ENCODE peak calls at places on chromosomes 4 and X, in ten cellular contexts. One of them, this sample, is unnamed.
A peak's percentile ranks its signal among the peaks of the same experiment; 100 is the strongest.

GRCh38 chr4:15955670-15956069 is 7.3 kb downstream of the FGFBP2 start:
- DNase-seq in IMR-90: peak; percentile 23
- DNase-seq in effector memory CD4-positive, alpha-beta T cell: no peak
- DNase-seq in heart left ventricle: no peak
- DNase-seq in CD8-positive, alpha-beta memory T cell: no peak
- DNase-seq in left ventricle myocardium inferior: no peak
- DNase-seq in body of pancreas: no peak
- DNase-seq in breast epithelium: no peak
- DNase-seq in spleen: no peak
- DNase-seq in pancreas: no peak
- DNase-seq in this sample: no peak

GRCh38 chr4:13170131-13170530 is 314.0 kb downstream of the RAB28 start:
- DNase-seq in CD8-positive, alpha-beta memory T cell: no peak
- DNase-seq in effector memory CD4-positive, alpha-beta T cell: no peak
- DNase-seq in spleen: no peak
- DNase-seq in pancreas: no peak
- DNase-seq in body of pancreas: no peak
- DNase-seq in heart left ventricle: no peak
- DNase-seq in left ventricle myocardium inferior: no peak
- DNase-seq in IMR-90: no peak
- DNase-seq in breast epithelium: no peak
- DNase-seq in this sample: no peak

GRCh38 chr4:140603286-140603685 is 34.5 kb upstream of the UCP1 start:
- DNase-seq in CD8-positive, alpha-beta memory T cell: no peak
- DNase-seq in heart left ventricle: no peak
- DNase-seq in left ventricle myocardium inferior: no peak
- DNase-seq in body of pancreas: no peak
- DNase-seq in effector memory CD4-positive, alpha-beta T cell: no peak
- DNase-seq in breast epithelium: no peak
- DNase-seq in spleen: no peak
- DNase-seq in pancreas: no peak
- DNase-seq in IMR-90: no peak
- DNase-seq in this sample: no peak

GRCh38 chr4:786861-787300 is 39.0 kb downstream of the CPLX1 start:
- DNase-seq in spleen: peak; percentile 85
- DNase-seq in heart left ventricle: peak; percentile 76
- DNase-seq in left ventricle myocardium inferior: no peak
- DNase-seq in IMR-90: no peak
- DNase-seq in pancreas: no peak
- DNase-seq in effector memory CD4-positive, alpha-beta T cell: no peak
- DNase-seq in body of pancreas: peak; percentile 24
- DNase-seq in breast epithelium: no peak
- DNase-seq in CD8-positive, alpha-beta memory T cell: no peak
- DNase-seq in this sample: no peak

GRCh38 chrX:74924449-74925209 is 623 bp downstream of the NEXMIF start:
- DNase-seq in heart left ventricle: peak; percentile 57
- DNase-seq in left ventricle myocardium inferior: peak; percentile 15
- DNase-seq in CD8-positive, alpha-beta memory T cell: no peak
- DNase-seq in pancreas: peak; percentile 41
- DNase-seq in breast epithelium: peak; percentile 21
- DNase-seq in IMR-90: no peak
- DNase-seq in body of pancreas: peak; percentile 76
- DNase-seq in effector memory CD4-positive, alpha-beta T cell: no peak
- DNase-seq in spleen: peak; percentile 80
- DNase-seq in this sample: peak; percentile 33

GRCh38 chrX:47210661-47211425 is 7.6 kb upstream of the CDK16 start:
- DNase-seq in body of pancreas: no peak
- DNase-seq in CD8-positive, alpha-beta memory T cell: no peak
- DNase-seq in breast epithelium: no peak
- DNase-seq in left ventricle myocardium inferior: no peak
- DNase-seq in pancreas: no peak
- DNase-seq in effector memory CD4-positive, alpha-beta T cell: no peak
- DNase-seq in IMR-90: no peak
- DNase-seq in spleen: peak; percentile 58
- DNase-seq in heart left ventricle: no peak
- DNase-seq in this sample: no peak

GRCh38 chr4:121375262-121375661 is 5.6 kb downstream of the QRFPR start:
- DNase-seq in spleen: no peak
- DNase-seq in body of pancreas: no peak
- DNase-seq in heart left ventricle: no peak
- DNase-seq in breast epithelium: no peak
- DNase-seq in effector memory CD4-positive, alpha-beta T cell: no peak
- DNase-seq in left ventricle myocardium inferior: no peak
- DNase-seq in IMR-90: no peak
- DNase-seq in CD8-positive, alpha-beta memory T cell: no peak
- DNase-seq in pancreas: no peak
- DNase-seq in this sample: no peak

GRCh38 chr4:47686294-47686872 is 151.5 kb downstream of the CORIN start:
- DNase-seq in left ventricle myocardium inferior: peak; percentile 48
- DNase-seq in heart left ventricle: peak; percentile 42
- DNase-seq in IMR-90: peak; percentile 38
- DNase-seq in effector memory CD4-positive, alpha-beta T cell: peak; percentile 18
- DNase-seq in pancreas: peak; percentile 29
- DNase-seq in breast epithelium: peak; percentile 20
- DNase-seq in CD8-positive, alpha-beta memory T cell: peak; percentile 37
- DNase-seq in spleen: peak; percentile 76
- DNase-seq in body of pancreas: peak; percentile 68
- DNase-seq in this sample: peak; percentile 18

GRCh38 chr4:165874072-165874798 is 1.2 kb downstream of the TLL1 start:
- DNase-seq in spleen: no peak
- DNase-seq in body of pancreas: peak; percentile 28
- DNase-seq in breast epithelium: no peak
- DNase-seq in IMR-90: no peak
- DNase-seq in CD8-positive, alpha-beta memory T cell: no peak
- DNase-seq in effector memory CD4-positive, alpha-beta T cell: no peak
- DNase-seq in heart left ventricle: peak; percentile 39
- DNase-seq in left ventricle myocardium inferior: peak; percentile 12
- DNase-seq in pancreas: peak; percentile 19
- DNase-seq in this sample: no peak

DNA sequence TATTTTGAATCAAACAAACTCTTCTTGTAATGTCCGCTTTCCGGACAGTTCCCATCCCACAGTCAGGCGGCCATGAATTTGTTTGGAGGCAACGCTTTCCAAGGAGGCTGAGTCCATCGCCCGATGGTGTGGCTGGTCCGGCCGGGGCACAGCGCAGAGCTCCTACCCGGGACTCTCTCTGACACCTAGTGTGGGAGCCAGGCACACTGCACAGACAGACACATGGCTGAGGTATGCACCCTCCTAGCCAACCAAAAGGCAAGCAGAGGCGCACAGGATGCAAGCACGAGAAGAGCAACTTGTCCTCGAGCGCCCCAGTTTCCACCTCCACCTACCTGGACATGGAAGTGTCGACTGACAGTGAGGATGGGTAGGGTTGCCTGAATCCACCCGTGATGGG is 87.5 kb downstream of the LEF1 start:
- DNase-seq in body of pancreas: no peak
- DNase-seq in breast epithelium: no peak
- DNase-seq in spleen: no peak
- DNase-seq in IMR-90: no peak
- DNase-seq in left ventricle myocardium inferior: no peak
- DNase-seq in pancreas: no peak
- DNase-seq in heart left ventricle: no peak
- DNase-seq in CD8-positive, alpha-beta memory T cell: no peak
- DNase-seq in effector memory CD4-positive, alpha-beta T cell: no peak
- DNase-seq in this sample: no peak
- H3K4me3 ChIP-seq in body of pancreas: no peak overlapping the region
- H3K4me3 ChIP-seq in breast epithelium: no peak overlapping the region
- H3K4me3 ChIP-seq in spleen: no peak overlapping the region
- H3K4me3 ChIP-seq in IMR-90: no peak overlapping the region
- H3K4me3 ChIP-seq in left ventricle myocardium inferior: no peak overlapping the region
- H3K4me3 ChIP-seq in pancreas: no peak overlapping the region
- H3K4me3 ChIP-seq in heart left ventricle: no peak overlapping the region
- H3K4me3 ChIP-seq in CD8-positive, alpha-beta memory T cell: peak overlapping the region; percentile 24
- H3K4me3 ChIP-seq in effector memory CD4-positive, alpha-beta T cell: no peak overlapping the region
- H3K4me3 ChIP-seq in this sample: no peak overlapping the region

DNA sequence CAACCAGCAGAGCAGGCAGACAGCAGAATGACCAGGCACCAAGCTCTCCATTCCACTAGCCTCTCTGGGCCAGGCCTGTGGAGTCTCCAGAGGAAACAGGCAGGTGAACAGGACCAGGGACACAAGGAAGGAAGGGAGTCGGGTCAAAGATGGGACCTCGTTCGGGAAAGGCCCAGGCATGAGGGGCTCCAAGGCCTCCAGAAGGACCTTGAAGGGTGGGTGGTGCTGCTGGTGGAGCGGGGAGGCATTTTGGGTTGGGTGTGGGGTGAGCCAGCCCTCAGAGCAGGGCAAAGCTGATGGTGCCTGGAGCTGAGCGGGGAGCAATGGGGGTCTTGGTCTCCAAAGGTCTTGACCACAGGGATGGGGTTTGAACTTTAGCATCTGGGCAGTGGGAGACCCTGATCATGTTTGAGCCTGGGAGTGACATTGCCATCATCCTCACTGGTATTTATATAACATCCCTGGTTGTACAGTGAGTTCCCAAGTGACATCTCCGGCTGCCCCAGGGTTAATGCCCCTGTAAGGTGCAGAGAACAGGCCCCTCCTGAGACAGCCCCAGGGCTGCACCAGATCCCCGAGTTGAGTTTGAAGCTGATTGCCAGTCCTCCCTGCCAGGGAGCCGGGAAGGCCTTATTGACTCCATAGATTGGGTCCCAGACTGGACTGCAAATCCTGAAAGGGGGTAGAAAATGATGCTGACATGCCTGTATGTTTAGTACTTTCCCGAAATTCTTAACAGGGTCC is 52.7 kb downstream of the PSAPL1 start:
- DNase-seq in effector memory CD4-positive, alpha-beta T cell: no peak
- DNase-seq in pancreas: peak; percentile 10
- DNase-seq in breast epithelium: no peak
- DNase-seq in CD8-positive, alpha-beta memory T cell: no peak
- DNase-seq in heart left ventricle: peak; percentile 48
- DNase-seq in left ventricle myocardium inferior: no peak
- DNase-seq in IMR-90: no peak
- DNase-seq in body of pancreas: no peak
- DNase-seq in spleen: peak; percentile 48
- DNase-seq in this sample: no peak
- H3K27ac ChIP-seq in effector memory CD4-positive, alpha-beta T cell: no peak overlapping the region
- H3K27ac ChIP-seq in pancreas: no peak overlapping the region
- H3K27ac ChIP-seq in breast epithelium: no peak overlapping the region
- H3K27ac ChIP-seq in CD8-positive, alpha-beta memory T cell: no peak overlapping the region
- H3K27ac ChIP-seq in heart left ventricle: no peak overlapping the region
- H3K27ac ChIP-seq in left ventricle myocardium inferior: no peak overlapping the region
- H3K27ac ChIP-seq in IMR-90: no peak overlapping the region
- H3K27ac ChIP-seq in body of pancreas: no peak overlapping the region
- H3K27ac ChIP-seq in spleen: no peak overlapping the region
- H3K27ac ChIP-seq in this sample: no peak overlapping the region

DNA sequence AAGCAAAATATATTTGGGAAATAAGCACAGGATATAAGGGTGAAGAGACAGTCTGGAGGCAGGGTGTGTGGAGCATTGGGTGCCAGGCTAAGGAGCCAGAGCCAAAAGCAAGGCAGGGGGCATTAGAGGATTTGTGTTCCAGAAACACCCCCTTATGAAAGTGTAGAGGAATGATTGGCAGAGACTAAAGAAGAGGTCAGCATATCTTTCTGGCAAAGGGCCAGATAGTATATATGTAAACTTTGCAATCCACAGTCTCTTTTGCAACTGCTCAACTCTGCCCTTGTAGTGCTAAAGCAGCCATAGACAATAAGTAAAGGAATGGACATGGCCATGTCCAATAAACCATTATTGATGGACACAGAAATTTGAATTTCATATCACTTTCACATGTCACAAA is 3.6 kb upstream of the SLC9A6 start:
- DNase-seq in left ventricle myocardium inferior: no peak
- DNase-seq in body of pancreas: no peak
- DNase-seq in pancreas: no peak
- DNase-seq in IMR-90: no peak
- DNase-seq in effector memory CD4-positive, alpha-beta T cell: no peak
- DNase-seq in CD8-positive, alpha-beta memory T cell: no peak
- DNase-seq in spleen: no peak
- DNase-seq in heart left ventricle: no peak
- DNase-seq in breast epithelium: no peak
- DNase-seq in this sample: no peak
- H3K4me3 ChIP-seq in left ventricle myocardium inferior: no peak overlapping the region
- H3K4me3 ChIP-seq in body of pancreas: no peak overlapping the region
- H3K4me3 ChIP-seq in pancreas: no peak overlapping the region
- H3K4me3 ChIP-seq in IMR-90: no peak overlapping the region
- H3K4me3 ChIP-seq in effector memory CD4-positive, alpha-beta T cell: no peak overlapping the region
- H3K4me3 ChIP-seq in CD8-positive, alpha-beta memory T cell: no peak overlapping the region
- H3K4me3 ChIP-seq in spleen: no peak overlapping the region
- H3K4me3 ChIP-seq in heart left ventricle: no peak overlapping the region
- H3K4me3 ChIP-seq in breast epithelium: no peak overlapping the region
- H3K4me3 ChIP-seq in this sample: no peak overlapping the region

GRCh38 chr4:7999695-8000094 is 60.0 kb upstream of the AFAP1 start:
- DNase-seq in effector memory CD4-positive, alpha-beta T cell: no peak
- DNase-seq in CD8-positive, alpha-beta memory T cell: no peak
- DNase-seq in breast epithelium: no peak
- DNase-seq in heart left ventricle: peak; percentile 34
- DNase-seq in left ventricle myocardium inferior: no peak
- DNase-seq in spleen: no peak
- DNase-seq in body of pancreas: no peak
- DNase-seq in IMR-90: no peak
- DNase-seq in pancreas: no peak
- DNase-seq in this sample: peak; percentile 59
- H3K27ac ChIP-seq in effector memory CD4-positive, alpha-beta T cell: no peak overlapping the region
- H3K27ac ChIP-seq in CD8-positive, alpha-beta memory T cell: no peak overlapping the region
- H3K27ac ChIP-seq in breast epithelium: no peak overlapping the region
- H3K27ac ChIP-seq in heart left ventricle: no peak overlapping the region
- H3K27ac ChIP-seq in left ventricle myocardium inferior: no peak overlapping the region
- H3K27ac ChIP-seq in spleen: no peak overlapping the region
- H3K27ac ChIP-seq in body of pancreas: no peak overlapping the region
- H3K27ac ChIP-seq in IMR-90: no peak overlapping the region
- H3K27ac ChIP-seq in pancreas: no peak overlapping the region
- H3K27ac ChIP-seq in this sample: no peak overlapping the region

GRCh38 chrX:68703369-68703768 is 55.9 kb downstream of the STARD8 start:
- DNase-seq in effector memory CD4-positive, alpha-beta T cell: no peak
- DNase-seq in CD8-positive, alpha-beta memory T cell: no peak
- DNase-seq in body of pancreas: no peak
- DNase-seq in pancreas: no peak
- DNase-seq in heart left ventricle: no peak
- DNase-seq in left ventricle myocardium inferior: peak; percentile 34
- DNase-seq in IMR-90: no peak
- DNase-seq in spleen: no peak
- DNase-seq in breast epithelium: no peak
- DNase-seq in this sample: no peak

GRCh38 chrX:68697036-68697435 is 49.6 kb downstream of the STARD8 start:
- DNase-seq in CD8-positive, alpha-beta memory T cell: no peak
- DNase-seq in spleen: no peak
- DNase-seq in body of pancreas: no peak
- DNase-seq in breast epithelium: no peak
- DNase-seq in pancreas: no peak
- DNase-seq in heart left ventricle: no peak
- DNase-seq in IMR-90: no peak
- DNase-seq in effector memory CD4-positive, alpha-beta T cell: no peak
- DNase-seq in left ventricle myocardium inferior: no peak
- DNase-seq in this sample: no peak

GRCh38 chrX:68697465-68698125 is 50.1 kb downstream of the STARD8 start:
- DNase-seq in heart left ventricle: no peak
- DNase-seq in CD8-positive, alpha-beta memory T cell: no peak
- DNase-seq in spleen: peak; percentile 44
- DNase-seq in left ventricle myocardium inferior: no peak
- DNase-seq in breast epithelium: no peak
- DNase-seq in body of pancreas: no peak
- DNase-seq in effector memory CD4-positive, alpha-beta T cell: no peak
- DNase-seq in pancreas: no peak
- DNase-seq in IMR-90: no peak
- DNase-seq in this sample: no peak

GRCh38 chrX:68698955-68699354 is 51.5 kb downstream of the STARD8 start:
- DNase-seq in CD8-positive, alpha-beta memory T cell: no peak
- DNase-seq in left ventricle myocardium inferior: no peak
- DNase-seq in pancreas: peak; percentile 71
- DNase-seq in spleen: peak; percentile 41
- DNase-seq in IMR-90: no peak
- DNase-seq in heart left ventricle: no peak
- DNase-seq in body of pancreas: peak; percentile 84
- DNase-seq in breast epithelium: no peak
- DNase-seq in effector memory CD4-positive, alpha-beta T cell: no peak
- DNase-seq in this sample: no peak

GRCh38 chrX:68699960-68700746 is 52.7 kb downstream of the STARD8 start:
- DNase-seq in pancreas: no peak
- DNase-seq in CD8-positive, alpha-beta memory T cell: no peak
- DNase-seq in breast epithelium: no peak
- DNase-seq in spleen: no peak
- DNase-seq in effector memory CD4-positive, alpha-beta T cell: no peak
- DNase-seq in heart left ventricle: no peak
- DNase-seq in left ventricle myocardium inferior: no peak
- DNase-seq in IMR-90: peak; percentile 55
- DNase-seq in body of pancreas: peak; percentile 66
- DNase-seq in this sample: no peak
- H3K4me3 ChIP-seq in pancreas: no peak overlapping the region
- H3K4me3 ChIP-seq in CD8-positive, alpha-beta memory T cell: no peak overlapping the region
- H3K4me3 ChIP-seq in breast epithelium: no peak overlapping the region
- H3K4me3 ChIP-seq in spleen: no peak overlapping the region
- H3K4me3 ChIP-seq in effector memory CD4-positive, alpha-beta T cell: no peak overlapping the region
- H3K4me3 ChIP-seq in heart left ventricle: no peak overlapping the region
- H3K4me3 ChIP-seq in left ventricle myocardium inferior: peak overlapping the region; percentile 2
- H3K4me3 ChIP-seq in IMR-90: no peak overlapping the region
- H3K4me3 ChIP-seq in body of pancreas: no peak overlapping the region
- H3K4me3 ChIP-seq in this sample: no peak overlapping the region